ENCODE peak calls at places on chromosomes 6 and 20, in four cellular contexts. F, A, B and P are unnamed samples.

GRCh38 chr20:49983848-49984408 is 1.1 kb downstream of the SNAI1 start:
- DNase-seq in A (no peak), B (no peak), F (no peak), P (no peak)

GRCh38 chr20:23133560-23133998 is 47.5 kb upstream of the CD93 start:
- DNase-seq in B (no peak), A (no peak), F (no peak), P (no peak)

GRCh38 chr6:123994168-123994567 is 190.5 kb downstream of the NKAIN2 start:
- DNase-seq in F (no peak), A (no peak), B (no peak), P (no peak)

GRCh38 chr20:438581-439469 is 23.5 kb downstream of the TBC1D20 start:
- DNase-seq in A (peak), F (no peak), B (peak), P (no peak)

GRCh38 chr20:16803965-16804792 is 56.0 kb downstream of the OTOR start:
- DNase-seq in B (peak), A (peak), F (peak), P (peak)

GRCh38 chr20:53402233-53403005 is 191.2 kb downstream of the ZNF217 start:
- DNase-seq in B (peak), F (no peak), A (no peak), P (no peak)

GRCh38 chr6:46175976-46176375 is 5.2 kb upstream of the ENPP5 start:
- DNase-seq in B (no peak), A (no peak), F (no peak), P (no peak)

GRCh38 chr6:84774174-84775158 is 10.1 kb upstream of the TBX18 start:
- DNase-seq in A (peak), B (peak), F (peak), P (peak)

GRCh38 chr6:124738496-124738895 is 223.7 kb upstream of the RNF217 start:
- DNase-seq in F (no peak), B (no peak), A (no peak), P (no peak)

GRCh38 chr20:47993817-47994216 is 208.5 kb upstream of the SULF2 start:
- DNase-seq in A (no peak), F (no peak), B (no peak), P (no peak)

GRCh38 chr6:166906376-166907044 is 49.8 kb downstream of the RNASET2 start:
- DNase-seq in A (peak), B (no peak), F (no peak), P (peak)

GRCh38 chr6:51273228-51273961 is 454.7 kb downstream of the TFAP2B start:
- DNase-seq in B (no peak), F (peak), A (no peak), P (no peak)

GRCh38 chr20:43191946-43192847 is 2.5 kb upstream of the PTPRT start:
- DNase-seq in A (peak), F (peak), B (peak), P (peak)

GRCh38 chr20:56617489-56617888 is 11.6 kb upstream of the TFAP2C start:
- DNase-seq in F (no peak), B (no peak), A (no peak), P (no peak)

GRCh38 chr6:75196051-75196743 is 9.7 kb downstream of the COL12A1 start:
- DNase-seq in F (no peak), A (no peak), B (no peak), P (no peak)

GRCh38 chr20:48002517-48002970 is 217.3 kb upstream of the SULF2 start:
- DNase-seq in A (peak), B (no peak), F (no peak), P (peak)

GRCh38 chr6:47111685-47112084 is 69.6 kb upstream of the ADGRF1 start:
- DNase-seq in F (no peak), A (no peak), B (no peak), P (no peak)

GRCh38 chr6:39225543-39225942 is 3.7 kb downstream of the KCNK5 start:
- DNase-seq in B (peak), F (peak), A (no peak), P (no peak)

GRCh38 chr6:123879749-123880148 is 76.1 kb downstream of the NKAIN2 start:
- DNase-seq in A (no peak), F (no peak), B (no peak), P (no peak)

GRCh38 chr6:22605736-22606135 is 36.4 kb downstream of the HDGFL1 start:
- DNase-seq in B (no peak), A (no peak), F (no peak), P (no peak)
- TF ChIP-seq CTCF in B (no peak), A (no peak), F (no peak), P (no peak)

GRCh38 chr20:14193885-14194284 is 143.5 kb downstream of the FLRT3 start:
- DNase-seq in F (no peak), B (no peak), A (no peak), P (no peak)
- TF ChIP-seq CTCF in F (peak), B (no peak), A (no peak), P (no peak)

GRCh38 chr6:168231393-168231957 is 88.1 kb downstream of the DACT2 start:
- DNase-seq in A (no peak), F (no peak), B (no peak), P (no peak)

GRCh38 chr6:168232528-168232927 is 87.0 kb downstream of the DACT2 start:
- DNase-seq in A (no peak), F (peak), B (no peak), P (no peak)

GRCh38 chr6:168229368-168229752 is 90.2 kb downstream of the DACT2 start:
- DNase-seq in B (no peak), F (peak), A (no peak), P (no peak)

GRCh38 chr6:168232046-168232445 is 87.5 kb downstream of the DACT2 start:
- DNase-seq in F (no peak), A (no peak), B (no peak), P (no peak)

DNA sequence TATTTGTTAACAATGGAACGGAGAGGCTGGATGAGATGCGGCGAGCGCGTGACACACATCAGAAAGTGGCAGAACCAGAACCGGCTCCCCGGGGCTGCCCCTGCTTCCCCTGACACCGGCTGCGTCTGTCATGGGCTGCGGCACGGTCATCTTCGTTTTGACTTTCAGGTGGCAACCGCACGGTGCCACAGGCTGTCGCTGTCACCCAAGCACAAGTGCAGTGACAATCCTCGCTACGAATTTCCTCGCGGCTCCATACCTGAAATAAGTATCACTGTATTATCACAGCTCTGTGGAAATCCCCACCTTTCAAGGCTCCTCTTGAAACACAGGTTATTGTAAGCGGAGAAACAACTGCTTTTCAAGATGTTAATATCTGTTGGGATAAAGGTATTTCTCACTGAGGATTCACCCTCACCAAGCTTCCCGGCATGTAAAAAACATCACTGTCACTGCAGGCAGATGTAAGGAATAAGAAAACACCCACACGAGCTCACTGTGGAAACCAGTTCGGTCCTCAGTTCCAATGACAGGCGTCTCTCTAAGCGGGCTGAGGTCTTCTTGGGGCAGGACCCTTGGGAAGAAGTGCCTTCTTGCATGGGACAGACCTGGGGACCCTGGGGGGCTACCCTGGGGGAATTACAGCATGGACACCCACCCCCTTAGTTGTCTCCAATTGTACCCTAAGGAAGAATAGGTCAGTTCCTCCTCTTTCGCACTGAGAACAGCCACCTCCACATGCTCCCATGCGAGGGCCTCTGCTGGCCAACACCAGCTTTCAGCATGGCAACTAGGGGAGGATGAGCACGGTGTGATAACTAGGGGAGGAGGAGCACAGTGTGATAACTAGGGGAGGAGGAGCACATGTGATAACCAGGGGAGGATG is 86.3 kb downstream of the DACT2 start:
- DNase-seq in F (no peak), B (no peak), A (no peak), P (no peak)
- TF ChIP-seq CTCF in F (peak), B (no peak), A (no peak), P (no peak)

GRCh38 chr20:4013041-4013440 is 2.3 kb downstream of the RNF24 start:
- DNase-seq in B (no peak), F (no peak), A (no peak), P (no peak)

GRCh38 chr20:4012631-4013030 is 2.7 kb downstream of the RNF24 start:
- DNase-seq in A (no peak), F (no peak), B (no peak), P (no peak)

GRCh38 chr20:4016349-4017050 is 1.1 kb upstream of the RNF24 start:
- DNase-seq in F (no peak), A (no peak), B (no peak), P (no peak)

GRCh38 chr20:4011226-4011975 is 4.0 kb downstream of the RNF24 start:
- DNase-seq in A (no peak), F (no peak), B (no peak), P (no peak)

GRCh38 chr20:4014031-4014474 is 1.3 kb downstream of the RNF24 start:
- DNase-seq in A (peak), F (no peak), B (peak), P (peak)
- TF ChIP-seq CTCF in A (no peak), F (peak), B (peak), P (peak)